ENCODE peak calls at places on chromosomes 1 and 21, in seven cellular contexts. One of them, this sample, is unnamed.
A peak's percentile ranks its signal among the peaks of the same experiment; 100 is the strongest.

GRCh38 chr1:173140733-173141132 is 66.4 kb downstream of the TNFSF4 start:
- DNase-seq in left ventricle myocardium inferior: no peak
- DNase-seq in CD8-positive, alpha-beta memory T cell: no peak
- DNase-seq in CD4-positive, alpha-beta T cell: no peak
- DNase-seq in left lung: no peak
- DNase-seq in Panc1: no peak
- DNase-seq in cardiac muscle cell: no peak
- DNase-seq in this sample: no peak

GRCh38 chr1:200369706-200370105 is 40.1 kb downstream of the ZNF281 start:
- DNase-seq in left ventricle myocardium inferior: no peak
- DNase-seq in CD8-positive, alpha-beta memory T cell: no peak
- DNase-seq in CD4-positive, alpha-beta T cell: no peak
- DNase-seq in left lung: no peak
- DNase-seq in Panc1: no peak
- DNase-seq in cardiac muscle cell: no peak
- DNase-seq in this sample: no peak

GRCh38 chr1:97202481-97202880 is 480.9 kb downstream of the PTBP2 start:
- DNase-seq in left ventricle myocardium inferior: no peak
- DNase-seq in CD8-positive, alpha-beta memory T cell: no peak
- DNase-seq in CD4-positive, alpha-beta T cell: no peak
- DNase-seq in left lung: no peak
- DNase-seq in Panc1: no peak
- DNase-seq in cardiac muscle cell: no peak
- DNase-seq in this sample: no peak

GRCh38 chr1:156743367-156744302 is 2.7 kb upstream of the MRPL24 start:
- DNase-seq in left ventricle myocardium inferior: no peak
- DNase-seq in CD8-positive, alpha-beta memory T cell: no peak
- DNase-seq in CD4-positive, alpha-beta T cell: no peak
- DNase-seq in left lung: no peak
- DNase-seq in Panc1: no peak
- DNase-seq in cardiac muscle cell: no peak
- DNase-seq in this sample: no peak

GRCh38 chr1:17765444-17766411 is 10.6 kb downstream of the ACTL8 start:
- DNase-seq in left ventricle myocardium inferior: no peak
- DNase-seq in CD8-positive, alpha-beta memory T cell: no peak
- DNase-seq in CD4-positive, alpha-beta T cell: no peak
- DNase-seq in left lung: no peak
- DNase-seq in Panc1: no peak
- DNase-seq in cardiac muscle cell: peak; percentile 80
- DNase-seq in this sample: peak; percentile 57

GRCh38 chr1:209653915-209654351 is 1.7 kb upstream of the LAMB3 start:
- DNase-seq in left ventricle myocardium inferior: no peak
- DNase-seq in CD8-positive, alpha-beta memory T cell: no peak
- DNase-seq in CD4-positive, alpha-beta T cell: no peak
- DNase-seq in left lung: no peak
- DNase-seq in Panc1: no peak
- DNase-seq in cardiac muscle cell: no peak
- DNase-seq in this sample: no peak

GRCh38 chr21:38325761-38326420 is 69.1 kb downstream of the KCNJ15 start:
- DNase-seq in left ventricle myocardium inferior: no peak
- DNase-seq in CD8-positive, alpha-beta memory T cell: no peak
- DNase-seq in CD4-positive, alpha-beta T cell: no peak
- DNase-seq in left lung: no peak
- DNase-seq in Panc1: no peak
- DNase-seq in cardiac muscle cell: no peak
- DNase-seq in this sample: no peak

GRCh38 chr1:232830661-232831060 is 25.4 kb downstream of the MAP10 start:
- DNase-seq in left ventricle myocardium inferior: no peak
- DNase-seq in CD8-positive, alpha-beta memory T cell: no peak
- DNase-seq in CD4-positive, alpha-beta T cell: no peak
- DNase-seq in left lung: no peak
- DNase-seq in Panc1: no peak
- DNase-seq in cardiac muscle cell: no peak
- DNase-seq in this sample: no peak

GRCh38 chr1:212531267-212531666 is 77.3 kb upstream of the ATF3 start:
- DNase-seq in left ventricle myocardium inferior: no peak
- DNase-seq in CD8-positive, alpha-beta memory T cell: no peak
- DNase-seq in CD4-positive, alpha-beta T cell: no peak
- DNase-seq in left lung: no peak
- DNase-seq in Panc1: no peak
- DNase-seq in cardiac muscle cell: no peak
- DNase-seq in this sample: no peak

GRCh38 chr1:220123889-220124288 is 30.0 kb downstream of the IARS2 start:
- DNase-seq in left ventricle myocardium inferior: no peak
- DNase-seq in CD8-positive, alpha-beta memory T cell: no peak
- DNase-seq in CD4-positive, alpha-beta T cell: no peak
- DNase-seq in left lung: no peak
- DNase-seq in Panc1: no peak
- DNase-seq in cardiac muscle cell: peak; percentile 14
- DNase-seq in this sample: no peak

GRCh38 chr1:184442260-184442659 is 55.4 kb downstream of the C1orf21 start:
- DNase-seq in left ventricle myocardium inferior: no peak
- DNase-seq in CD8-positive, alpha-beta memory T cell: no peak
- DNase-seq in CD4-positive, alpha-beta T cell: no peak
- DNase-seq in left lung: no peak
- DNase-seq in Panc1: no peak
- DNase-seq in cardiac muscle cell: no peak
- DNase-seq in this sample: no peak

GRCh38 chr1:171913385-171913784 is 72.1 kb downstream of the DNM3 start:
- DNase-seq in left ventricle myocardium inferior: no peak
- DNase-seq in CD8-positive, alpha-beta memory T cell: no peak
- DNase-seq in CD4-positive, alpha-beta T cell: no peak
- DNase-seq in left lung: no peak
- DNase-seq in Panc1: no peak
- DNase-seq in cardiac muscle cell: peak; percentile 52
- DNase-seq in this sample: peak; percentile 36

GRCh38 chr1:16944038-16944437 is 22.3 kb downstream of the CROCC start:
- DNase-seq in left ventricle myocardium inferior: no peak
- DNase-seq in CD8-positive, alpha-beta memory T cell: no peak
- DNase-seq in CD4-positive, alpha-beta T cell: no peak
- DNase-seq in left lung: no peak
- DNase-seq in Panc1: no peak
- DNase-seq in cardiac muscle cell: no peak
- DNase-seq in this sample: no peak

GRCh38 chr1:42172394-42173133 is 8.0 kb upstream of the GUCA2A start:
- DNase-seq in left ventricle myocardium inferior: peak; percentile 64
- DNase-seq in CD8-positive, alpha-beta memory T cell: no peak
- DNase-seq in CD4-positive, alpha-beta T cell: no peak
- DNase-seq in left lung: no peak
- DNase-seq in Panc1: no peak
- DNase-seq in cardiac muscle cell: no peak
- DNase-seq in this sample: no peak

GRCh38 chr1:1122078-1122811 is 6.4 kb upstream of the C1orf159 start:
- DNase-seq in left ventricle myocardium inferior: peak; percentile 80
- DNase-seq in CD8-positive, alpha-beta memory T cell: peak; percentile 75
- DNase-seq in CD4-positive, alpha-beta T cell: peak; percentile 86
- DNase-seq in left lung: peak; percentile 96
- DNase-seq in Panc1: peak; percentile 24
- DNase-seq in cardiac muscle cell: peak; percentile 80
- DNase-seq in this sample: peak; percentile 79

GRCh38 chr21:31923756-31924155 is 50.9 kb downstream of the HUNK start:
- DNase-seq in left ventricle myocardium inferior: no peak
- DNase-seq in CD8-positive, alpha-beta memory T cell: no peak
- DNase-seq in CD4-positive, alpha-beta T cell: no peak
- DNase-seq in left lung: no peak
- DNase-seq in Panc1: no peak
- DNase-seq in cardiac muscle cell: no peak
- DNase-seq in this sample: no peak

GRCh38 chr1:200279810-200280411 is 129.9 kb downstream of the ZNF281 start:
- DNase-seq in left ventricle myocardium inferior: no peak
- DNase-seq in CD8-positive, alpha-beta memory T cell: no peak
- DNase-seq in CD4-positive, alpha-beta T cell: peak; percentile 12
- DNase-seq in left lung: no peak
- DNase-seq in Panc1: no peak
- DNase-seq in cardiac muscle cell: peak; percentile 81
- DNase-seq in this sample: peak; percentile 54

DNA sequence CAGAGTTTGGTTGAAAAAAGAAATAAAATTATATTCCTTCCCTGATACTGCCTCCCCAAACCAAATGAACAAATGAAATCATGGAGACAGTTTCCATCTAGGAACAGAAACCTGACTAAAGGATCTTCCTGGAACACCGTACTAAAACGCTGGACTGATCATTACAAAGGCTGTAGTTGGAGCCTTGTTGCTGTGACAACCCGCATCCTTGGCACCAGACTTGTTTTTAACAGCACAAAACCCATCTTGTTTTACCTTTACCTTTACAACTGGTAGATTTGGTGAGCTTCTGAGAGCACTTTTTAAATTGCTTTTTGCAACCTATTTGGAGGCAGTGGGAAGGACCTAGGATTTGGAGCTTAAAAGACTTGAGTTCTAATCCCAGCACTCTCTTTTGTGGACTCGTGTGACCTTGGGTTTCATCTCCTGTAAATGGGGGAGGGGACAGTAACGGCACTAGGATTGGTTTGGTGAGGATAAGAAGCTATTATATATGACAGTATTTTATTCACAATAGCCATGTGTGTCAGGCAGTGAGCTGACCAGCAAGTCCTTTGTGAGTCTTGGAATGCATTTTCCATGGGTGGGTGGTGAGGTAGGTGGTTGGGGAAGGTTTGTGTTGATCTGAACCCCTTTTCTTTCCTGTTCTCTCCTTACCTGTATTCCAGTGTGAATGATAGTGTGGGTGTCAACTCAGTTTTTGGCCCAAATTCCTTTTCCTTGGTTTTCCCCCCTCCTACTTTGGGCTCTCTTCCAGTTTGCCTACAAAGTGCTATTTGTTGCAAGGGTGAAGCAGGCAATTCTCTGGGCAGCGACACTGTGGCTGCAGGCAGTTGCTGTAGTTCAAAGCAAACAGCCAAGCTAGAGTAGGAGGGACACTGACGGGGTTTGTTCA is 12.6 kb downstream of the LRRC8D start:
- DNase-seq in left ventricle myocardium inferior: no peak
- DNase-seq in CD8-positive, alpha-beta memory T cell: no peak
- DNase-seq in CD4-positive, alpha-beta T cell: no peak
- DNase-seq in left lung: no peak
- DNase-seq in Panc1: no peak
- DNase-seq in cardiac muscle cell: no peak
- DNase-seq in this sample: no peak
- H3K27ac ChIP-seq in left ventricle myocardium inferior: no peak overlapping the region
- H3K27ac ChIP-seq in CD8-positive, alpha-beta memory T cell: no peak overlapping the region
- H3K27ac ChIP-seq in CD4-positive, alpha-beta T cell: no peak overlapping the region
- H3K27ac ChIP-seq in left lung: no peak overlapping the region
- H3K27ac ChIP-seq in Panc1: no peak overlapping the region
- H3K27ac ChIP-seq in cardiac muscle cell: no peak overlapping the region
- H3K27ac ChIP-seq in this sample: no peak overlapping the region

GRCh38 chr1:31699341-31699891 is 4.4 kb downstream of the COL16A1 start:
- DNase-seq in left ventricle myocardium inferior: no peak
- DNase-seq in CD8-positive, alpha-beta memory T cell: peak; percentile 33
- DNase-seq in CD4-positive, alpha-beta T cell: no peak
- DNase-seq in left lung: peak; percentile 37
- DNase-seq in Panc1: no peak
- DNase-seq in cardiac muscle cell: no peak
- DNase-seq in this sample: no peak

GRCh38 chr1:31703431-31704260 is at the start of gene COL16A1:
- DNase-seq in left ventricle myocardium inferior: peak; percentile 82
- DNase-seq in CD8-positive, alpha-beta memory T cell: no peak
- DNase-seq in CD4-positive, alpha-beta T cell: no peak
- DNase-seq in left lung: no peak
- DNase-seq in Panc1: no peak
- DNase-seq in cardiac muscle cell: peak; percentile 81
- DNase-seq in this sample: peak; percentile 72

GRCh38 chr1:31702836-31703404 is 897 bp downstream of the COL16A1 start:
- DNase-seq in left ventricle myocardium inferior: no peak
- DNase-seq in CD8-positive, alpha-beta memory T cell: no peak
- DNase-seq in CD4-positive, alpha-beta T cell: no peak
- DNase-seq in left lung: no peak
- DNase-seq in Panc1: no peak
- DNase-seq in cardiac muscle cell: no peak
- DNase-seq in this sample: no peak

GRCh38 chr1:31701137-31701736 is 2.6 kb downstream of the COL16A1 start:
- DNase-seq in left ventricle myocardium inferior: peak; percentile 89
- DNase-seq in CD8-positive, alpha-beta memory T cell: no peak
- DNase-seq in CD4-positive, alpha-beta T cell: peak; percentile 22
- DNase-seq in left lung: peak; percentile 43
- DNase-seq in Panc1: peak; percentile 77
- DNase-seq in cardiac muscle cell: peak; percentile 99
- DNase-seq in this sample: peak; percentile 95

DNA sequence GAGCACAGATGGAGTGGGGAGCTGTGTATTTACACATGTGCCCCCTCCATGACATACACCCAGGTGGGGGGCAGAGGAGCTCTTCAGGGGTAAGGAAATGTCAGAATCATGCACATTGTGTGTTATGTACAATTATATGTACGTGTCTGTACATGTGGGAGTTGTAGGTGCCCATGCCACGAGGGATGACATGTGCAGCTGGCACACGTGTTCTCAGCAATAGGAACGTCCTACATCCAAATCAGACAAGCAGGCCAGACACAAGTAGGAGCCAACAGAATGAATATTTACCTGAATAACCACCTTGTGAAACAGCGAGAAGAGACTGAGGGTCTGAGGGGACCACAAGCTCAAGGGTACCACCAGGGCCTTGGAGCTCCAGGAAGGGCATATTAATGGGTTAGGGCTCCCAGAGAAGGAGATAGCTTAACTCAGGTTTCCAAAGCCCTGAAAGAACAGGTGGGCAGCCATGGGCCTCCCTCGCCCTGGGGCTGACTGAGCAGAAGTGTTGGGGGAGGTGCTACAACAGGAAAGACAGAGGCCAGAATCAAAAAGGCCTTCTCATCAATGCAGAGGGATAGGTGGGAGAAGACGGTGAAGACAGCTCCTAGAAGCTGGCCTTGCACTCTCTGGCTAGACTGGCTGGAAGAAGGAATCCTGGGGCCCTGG is 3.2 kb downstream of the COL16A1 start:
- DNase-seq in left ventricle myocardium inferior: no peak
- DNase-seq in CD8-positive, alpha-beta memory T cell: no peak
- DNase-seq in CD4-positive, alpha-beta T cell: no peak
- DNase-seq in left lung: peak; percentile 4
- DNase-seq in Panc1: no peak
- DNase-seq in cardiac muscle cell: no peak
- DNase-seq in this sample: no peak
- H3K27ac ChIP-seq in left ventricle myocardium inferior: peak overlapping the region; percentile 73
- H3K27ac ChIP-seq in CD8-positive, alpha-beta memory T cell: no peak overlapping the region
- H3K27ac ChIP-seq in CD4-positive, alpha-beta T cell: no peak overlapping the region
- H3K27ac ChIP-seq in left lung: peak overlapping the region; percentile 53
- H3K27ac ChIP-seq in Panc1: peak overlapping the region; percentile 78
- H3K27ac ChIP-seq in cardiac muscle cell: no peak overlapping the region
- H3K27ac ChIP-seq in this sample: peak overlapping the region; percentile 99

GRCh38 chr1:22364764-22365163 is 86.9 kb upstream of the ZBTB40 start:
- DNase-seq in left ventricle myocardium inferior: no peak
- DNase-seq in CD8-positive, alpha-beta memory T cell: no peak
- DNase-seq in CD4-positive, alpha-beta T cell: no peak
- DNase-seq in left lung: no peak
- DNase-seq in Panc1: no peak
- DNase-seq in cardiac muscle cell: no peak
- DNase-seq in this sample: no peak
- H3K27ac ChIP-seq in left ventricle myocardium inferior: no peak overlapping the region
- H3K27ac ChIP-seq in CD8-positive, alpha-beta memory T cell: no peak overlapping the region
- H3K27ac ChIP-seq in CD4-positive, alpha-beta T cell: no peak overlapping the region
- H3K27ac ChIP-seq in left lung: no peak overlapping the region
- H3K27ac ChIP-seq in Panc1: no peak overlapping the region
- H3K27ac ChIP-seq in cardiac muscle cell: no peak overlapping the region
- H3K27ac ChIP-seq in this sample: no peak overlapping the region

DNA sequence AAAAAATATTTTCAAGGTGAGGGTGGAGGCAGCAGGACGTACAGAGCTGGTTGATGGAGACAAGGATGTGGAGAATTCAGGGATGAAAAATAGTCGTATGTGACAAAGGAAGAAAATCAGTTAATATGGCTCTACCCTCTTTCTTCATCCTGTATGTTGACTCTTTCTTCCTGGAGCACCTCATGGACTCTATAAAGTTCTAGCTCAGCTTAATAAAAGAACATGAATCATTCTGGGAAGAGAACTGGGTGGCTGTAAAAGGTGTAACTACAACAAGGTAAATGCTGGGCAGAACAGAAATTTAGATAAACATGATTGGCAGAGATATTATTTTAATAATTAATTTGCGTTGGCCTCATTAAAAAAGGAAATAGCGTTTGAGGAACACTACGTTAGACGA is 241.8 kb upstream of the MAP1LC3C start:
- DNase-seq in left ventricle myocardium inferior: no peak
- DNase-seq in CD8-positive, alpha-beta memory T cell: no peak
- DNase-seq in CD4-positive, alpha-beta T cell: no peak
- DNase-seq in left lung: no peak
- DNase-seq in Panc1: no peak
- DNase-seq in cardiac muscle cell: no peak
- DNase-seq in this sample: no peak
- H3K27ac ChIP-seq in left ventricle myocardium inferior: no peak overlapping the region
- H3K27ac ChIP-seq in CD8-positive, alpha-beta memory T cell: no peak overlapping the region
- H3K27ac ChIP-seq in CD4-positive, alpha-beta T cell: no peak overlapping the region
- H3K27ac ChIP-seq in left lung: no peak overlapping the region
- H3K27ac ChIP-seq in Panc1: no peak overlapping the region
- H3K27ac ChIP-seq in cardiac muscle cell: no peak overlapping the region
- H3K27ac ChIP-seq in this sample: no peak overlapping the region

This sample was measured in RWPE1.